ENCODE peak calls at places on chromosomes 16 and 17, in six cellular contexts. N, J, Z, R, K and X are unnamed samples.
A peak's percentile ranks its signal among the peaks of the same experiment; 100 is the strongest.

GRCh38 chr16:4617880-4618279 is 3.2 kb upstream of the UBALD1 start:
- DNase-seq in N (no peak), J (no peak), K (no peak), R (no peak), Z (no peak), X (no peak)

GRCh38 chr17:41822216-41823140 is 9.7 kb downstream of the FKBP10 start:
- DNase-seq in Z (no peak), R (no peak), J (no peak), N (no peak), K (no peak), X (no peak)

GRCh38 chr16:86941731-86942468 is 363.6 kb downstream of the FOXL1 start:
- DNase-seq in N (peak; percentile 30), R (no peak), K (no peak), J (no peak), Z (no peak), X (no peak)

GRCh38 chr17:79919164-79919585 is 79.9 kb upstream of the CBX4 start:
- DNase-seq in R (no peak), J (peak; percentile 80), Z (peak; percentile 61), K (no peak), N (peak; percentile 97), X (no peak)

GRCh38 chr16:50881953-50882352 is 140.1 kb downstream of the CYLD start:
- DNase-seq in N (no peak), R (no peak), K (no peak), J (no peak), Z (no peak), X (no peak)

GRCh38 chr17:75277664-75278071 is 6.6 kb upstream of the MIF4GD start:
- DNase-seq in Z (no peak), K (no peak), N (peak; percentile 19), J (no peak), R (no peak), X (no peak)

GRCh38 chr16:22369221-22369811 is 5.1 kb downstream of the CDR2 start:
- DNase-seq in J (no peak), K (no peak), R (no peak), N (no peak), Z (no peak), X (no peak)

GRCh38 chr17:50768348-50768761 is 1.0 kb upstream of the ANKRD40CL start:
- DNase-seq in Z (no peak), R (no peak), N (no peak), J (peak; percentile 92), K (peak; percentile 37), X (no peak)

GRCh38 chr17:8109669-8110455 is 8.5 kb downstream of the ALOXE3 start:
- DNase-seq in K (no peak), N (peak; percentile 71), J (no peak), R (peak; percentile 78), Z (peak; percentile 33), X (peak; percentile 71)

GRCh38 chr17:47106130-47106529 is 83.0 kb downstream of the CDC27 start:
- DNase-seq in Z (no peak), R (no peak), K (no peak), N (no peak), J (no peak), X (no peak)

GRCh38 chr17:63035271-63035670 is 69.2 kb downstream of the TANC2 start:
- DNase-seq in Z (no peak), R (no peak), K (peak; percentile 63), J (no peak), N (no peak), X (no peak)

GRCh38 chr16:89923640-89924297 is 627 bp downstream of the TUBB3 start:
- DNase-seq in N (no peak), R (peak; percentile 61), J (no peak), Z (no peak), K (no peak), X (no peak)

GRCh38 chr16:75096730-75097129 is 19.9 kb downstream of the LDHD start:
- DNase-seq in N (no peak), K (peak; percentile 63), R (no peak), J (peak; percentile 83), Z (peak; percentile 43), X (no peak)

GRCh38 chr16:29684671-29685070 is 5.7 kb downstream of the QPRT start:
- DNase-seq in Z (no peak), R (no peak), J (no peak), N (no peak), K (no peak), X (no peak)

GRCh38 chr17:79114455-79115301 is 40.1 kb downstream of the ENGASE start:
- DNase-seq in N (peak; percentile 68), Z (peak; percentile 34), K (no peak), R (no peak), J (peak; percentile 63), X (no peak)

GRCh38 chr17:18251204-18251603 is 7.3 kb downstream of the FLII start:
- DNase-seq in Z (no peak), K (no peak), N (no peak), J (no peak), R (no peak), X (no peak)

GRCh38 chr17:68011199-68011665 is 15.0 kb upstream of the C17orf58 start:
- DNase-seq in N (peak; percentile 69), Z (no peak), K (no peak), R (peak; percentile 64), J (no peak), X (peak; percentile 67)

GRCh38 chr16:18933501-18933900 is 7.3 kb upstream of the SMG1 start:
- DNase-seq in R (no peak), N (no peak), K (no peak), J (no peak), Z (no peak), X (no peak)

GRCh38 chr17:50177983-50178834 is 12.4 kb downstream of the SGCA start:
- DNase-seq in Z (peak; percentile 76), N (peak; percentile 95), R (peak; percentile 65), J (peak; percentile 93), K (peak; percentile 90), X (no peak)

GRCh38 chr17:65482201-65482600 is 79.2 kb downstream of the AXIN2 start:
- DNase-seq in R (no peak), K (no peak), N (no peak), Z (no peak), J (no peak), X (no peak)
- TF ChIP-seq CTCF in R (no peak), K (no peak), N (no peak), Z (no peak), J (no peak), X (no peak)

GRCh38 chr17:31132977-31133376 is 38.2 kb downstream of the NF1 start:
- DNase-seq in Z (no peak), J (no peak), K (no peak), N (no peak), R (no peak), X (no peak)

GRCh38 chr17:31130286-31131224 is 35.8 kb downstream of the NF1 start:
- DNase-seq in R (no peak), N (no peak), J (no peak), Z (no peak), K (no peak), X (no peak)

GRCh38 chr17:31131299-31131698 is 36.5 kb downstream of the NF1 start:
- DNase-seq in R (no peak), K (no peak), Z (no peak), N (no peak), J (no peak), X (no peak)

GRCh38 chr17:31136319-31136718 is 41.5 kb downstream of the NF1 start:
- DNase-seq in Z (no peak), J (no peak), K (no peak), R (no peak), N (no peak), X (no peak)

DNA sequence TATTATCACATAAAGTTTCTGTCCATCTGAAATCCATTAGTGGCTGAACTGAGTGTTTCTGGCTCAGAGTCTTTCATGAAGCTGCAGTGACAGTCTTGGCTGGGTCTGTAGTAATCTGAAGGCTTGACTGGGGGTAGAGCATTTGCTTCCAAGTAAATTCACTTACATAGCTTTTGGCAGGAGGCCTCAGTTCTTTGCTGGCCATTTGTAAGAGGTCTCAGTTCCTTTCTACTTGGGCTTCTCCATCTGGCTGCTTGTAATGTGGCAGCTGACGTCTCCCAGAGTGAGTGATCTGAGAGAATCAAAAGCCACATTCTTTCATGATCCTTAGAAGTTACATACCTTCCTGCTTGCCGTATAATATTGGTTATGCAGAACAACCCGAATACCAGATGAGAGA is 39.7 kb downstream of the NF1 start:
- DNase-seq in J (no peak), R (no peak), K (no peak), Z (no peak), N (no peak), X (no peak)
- TF ChIP-seq CTCF in J (no peak), R (no peak), K (no peak), Z (no peak), N (no peak), X (no peak)

GRCh38 chr16:57472665-57473060 is 10.2 kb downstream of the POLR2C start:
- DNase-seq in K (no peak), Z (no peak), J (no peak), R (no peak), N (no peak), X (no peak)
- TF ChIP-seq CTCF in K (no peak), Z (no peak), J (no peak), R (no peak), N (no peak), X (no peak)

DNA sequence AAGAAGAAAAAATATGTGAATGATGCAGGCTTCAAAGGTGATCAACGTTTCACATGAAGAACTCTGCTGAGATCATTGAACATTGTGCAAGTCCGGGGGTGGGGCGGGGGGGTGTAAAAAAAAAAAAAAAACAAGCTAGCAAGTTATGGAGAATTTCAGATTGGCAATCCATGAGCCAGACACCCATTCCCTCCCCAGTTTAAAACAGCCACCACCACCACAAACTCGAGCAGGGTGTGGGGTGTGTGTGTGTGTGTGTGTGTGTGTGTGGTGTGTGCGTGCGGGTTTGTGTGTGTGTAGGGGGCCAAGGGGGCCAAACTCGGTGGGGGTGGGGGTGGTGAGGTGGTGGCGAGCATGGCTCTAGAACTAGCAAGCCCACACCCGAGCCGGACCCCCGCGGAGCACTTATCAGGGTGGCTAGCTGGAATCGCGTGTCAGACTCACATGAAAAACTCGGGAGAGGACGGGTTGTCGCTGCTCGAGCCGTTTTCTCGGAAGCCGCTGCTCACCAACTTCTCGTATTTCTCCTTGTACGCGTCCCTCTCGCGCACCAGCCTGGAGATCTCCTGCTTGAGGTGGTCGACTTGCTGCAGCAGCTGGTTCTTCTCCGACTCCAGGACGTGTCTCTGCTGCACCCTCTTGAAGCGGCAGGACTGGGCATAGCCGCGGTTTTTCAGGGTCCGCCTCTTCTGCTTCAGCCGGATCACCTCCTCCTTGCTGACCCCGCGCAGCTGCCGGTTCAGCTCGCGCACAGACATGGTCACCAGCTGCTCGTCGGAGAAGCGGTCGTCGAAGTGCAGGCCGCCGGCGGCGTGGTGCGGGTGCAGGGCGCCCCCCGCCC is 2.0 kb downstream of the MAF start:
- DNase-seq in J (no peak), N (peak; percentile 85), R (peak; percentile 66), Z (peak; percentile 71), K (no peak), X (peak; percentile 48)
- TF ChIP-seq CTCF in J (no peak), N (peak; percentile 33), R (no peak), Z (no peak), K (no peak), X (no peak)